ENCODE peak calls at places on chromosome 1, in ten cellular contexts. J is Calu3, C is left ventricle myocardium inferior, Z is left colon, K is dermis blood vessel endothelial cell, F is D721Med, S is prostate gland, Y is neural crest cell, H is upper lobe of right lung, V is dermis microvascular lymphatic vessel endothelial cell. R is an unnamed sample.

GRCh38 chr1:117038236-117038635 is 21.9 kb upstream of the TTF2 start:
- DNase-seq in Z (no peak), F (no peak), K (no peak), C (no peak), V (no peak), H (no peak), Y (no peak), J (no peak), S (no peak), R (no peak)

GRCh38 chr1:200530551-200531261 is 89.8 kb downstream of the KIF14 start:
- DNase-seq in K (no peak), J (no peak), H (no peak), F (no peak), C (no peak), V (no peak), Y (no peak), S (no peak), Z (no peak), R (no peak)

GRCh38 chr1:231970684-231971083 is 344.1 kb downstream of the DISC1 start:
- DNase-seq in C (no peak), Y (no peak), F (no peak), S (no peak), H (no peak), K (no peak), V (no peak), Z (peak; percentile 30), J (no peak), R (no peak)

GRCh38 chr1:199089393-199090122 is 450.7 kb downstream of the PTPRC start:
- DNase-seq in V (no peak), Z (no peak), S (no peak), Y (no peak), F (no peak), K (no peak), C (no peak), H (no peak), J (no peak), R (no peak)

GRCh38 chr1:1344672-1345361 is 4.4 kb downstream of the DVL1 start:
- DNase-seq in K (peak; percentile 45), Y (no peak), Z (no peak), H (no peak), V (no peak), F (no peak), C (no peak), S (no peak), J (peak; percentile 90), R (no peak)

GRCh38 chr1:8384088-8384487 is 66.2 kb downstream of the SLC45A1 start:
- DNase-seq in J (no peak), Z (no peak), Y (no peak), K (peak; percentile 77), S (no peak), V (no peak), H (no peak), F (no peak), C (no peak), R (no peak)

GRCh38 chr1:236502972-236503639 is 20.7 kb upstream of the LGALS8 start:
- DNase-seq in V (peak; percentile 83), Y (peak; percentile 8), K (peak; percentile 80), S (peak; percentile 65), C (peak; percentile 38), F (no peak), H (peak; percentile 75), J (peak; percentile 70), Z (peak; percentile 68), R (peak; percentile 26)

GRCh38 chr1:78146137-78146822 is 100.5 kb downstream of the GIPC2 start:
- DNase-seq in J (no peak), C (no peak), V (no peak), S (no peak), H (no peak), Z (no peak), F (no peak), Y (no peak), K (no peak), R (no peak)

GRCh38 chr1:66533804-66534745 is at the start of gene SGIP1:
- DNase-seq in V (peak; percentile 81), K (peak; percentile 89), H (peak; percentile 61), Y (peak; percentile 14), J (no peak), Z (peak; percentile 33), S (no peak), F (no peak), C (peak; percentile 59), R (no peak)

GRCh38 chr1:232923739-232924386 is 26.5 kb upstream of the NTPCR start:
- DNase-seq in H (no peak), C (no peak), F (no peak), K (no peak), Z (no peak), V (no peak), S (no peak), Y (no peak), J (no peak), R (no peak)

GRCh38 chr1:207981976-207982375 is 71.1 kb upstream of the CD34 start:
- DNase-seq in J (peak; percentile 17), S (no peak), F (no peak), Z (no peak), H (no peak), K (peak; percentile 54), V (peak; percentile 16), Y (no peak), C (no peak), R (no peak)

GRCh38 chr1:52636701-52637695 is 4.0 kb downstream of the SHISAL2A start:
- DNase-seq in K (peak; percentile 16), F (no peak), V (no peak), Y (no peak), J (no peak), C (no peak), Z (peak; percentile 12), S (no peak), H (no peak), R (no peak)

GRCh38 chr1:147151244-147151643 is 21.0 kb downstream of the PRKAB2 start:
- DNase-seq in H (no peak), S (no peak), F (no peak), K (no peak), C (no peak), J (no peak), V (no peak), Y (no peak), Z (no peak), R (no peak)

GRCh38 chr1:197268012-197268411 is at the start of gene CRB1:
- DNase-seq in Y (no peak), F (no peak), J (no peak), C (no peak), Z (no peak), S (no peak), V (no peak), K (no peak), H (no peak), R (no peak)

GRCh38 chr1:112637257-112638108 is 17.9 kb downstream of the CAPZA1 start:
- DNase-seq in Z (no peak), S (no peak), V (no peak), F (no peak), Y (no peak), K (peak; percentile 22), J (peak; percentile 13), C (no peak), H (no peak), R (no peak)

GRCh38 chr1:156467906-156468305 is 32.7 kb downstream of the MEF2D start:
- DNase-seq in J (no peak), Y (no peak), H (no peak), F (no peak), V (no peak), K (no peak), Z (no peak), C (no peak), S (no peak), R (no peak)

GRCh38 chr1:9901148-9902059 is 8.7 kb downstream of the CTNNBIP1 start:
- DNase-seq in K (no peak), Y (no peak), Z (peak; percentile 45), H (peak; percentile 89), F (no peak), C (peak; percentile 75), S (no peak), V (no peak), J (no peak), R (no peak)

GRCh38 chr1:18668750-18669404 is 38.2 kb downstream of the PAX7 start:
- DNase-seq in C (no peak), H (no peak), S (peak; percentile 89), J (peak; percentile 68), Y (no peak), V (no peak), K (no peak), F (no peak), Z (peak; percentile 27), R (no peak)

GRCh38 chr1:30589083-30589482 is 134.3 kb downstream of the MATN1 start:
- DNase-seq in V (no peak), J (no peak), F (no peak), K (no peak), H (no peak), C (no peak), Y (no peak), Z (no peak), S (no peak), R (no peak)

GRCh38 chr1:65471213-65471833 is 50.9 kb downstream of the LEPR start:
- DNase-seq in Z (no peak), C (no peak), F (no peak), H (no peak), J (no peak), S (no peak), V (no peak), K (no peak), Y (no peak), R (no peak)

GRCh38 chr1:210489491-210489890 is 160.8 kb downstream of the HHAT start:
- DNase-seq in Y (no peak), V (no peak), K (no peak), J (no peak), S (no peak), H (no peak), C (no peak), F (no peak), Z (no peak), R (no peak)

GRCh38 chr1:234243872-234244271 is 129.4 kb upstream of the COA6 start:
- DNase-seq in V (no peak), J (no peak), K (no peak), C (no peak), Y (no peak), H (no peak), S (no peak), Z (no peak), F (no peak), R (no peak)

R was measured in NCI-H2171.